ENCODE peak calls at places on chromosome 20, in ten cellular contexts. D, Y, M, J, H, I, T, G, N and C are unnamed samples.

GRCh38 chr20:12133553-12133952 is 215.9 kb downstream of the BTBD3 start:
- DNase-seq in D (no peak), Y (no peak), M (no peak), J (no peak), H (no peak), I (no peak), T (no peak), G (no peak), N (no peak), C (no peak)

GRCh38 chr20:57957397-57958049 is 247.7 kb upstream of the PMEPA1 start:
- DNase-seq in D (no peak), Y (peak), M (no peak), J (no peak), H (no peak), I (no peak), T (no peak), G (no peak), N (no peak), C (no peak)

GRCh38 chr20:58228103-58228483 is 360 bp downstream of the ANKRD60 start:
- DNase-seq in D (no peak), Y (no peak), M (no peak), J (no peak), H (no peak), I (peak), T (peak), G (no peak), N (no peak), C (no peak)

GRCh38 chr20:64223526-64224067 is 32.0 kb upstream of the PCMTD2 start:
- DNase-seq in D (no peak), Y (peak), M (peak), J (peak), H (peak), I (no peak), T (peak), G (no peak), N (no peak), C (no peak)

GRCh38 chr20:37971561-37972127 is 61.6 kb downstream of the TTI1 start:
- DNase-seq in D (no peak), Y (no peak), M (no peak), J (no peak), H (no peak), I (peak), T (no peak), G (no peak), N (no peak), C (no peak)

GRCh38 chr20:38650010-38650409 is 48.4 kb downstream of the ARHGAP40 start:
- DNase-seq in D (no peak), Y (no peak), M (no peak), J (no peak), H (no peak), I (no peak), T (no peak), G (no peak), N (no peak), C (no peak)

GRCh38 chr20:25223765-25224720 is 23.8 kb upstream of the PYGB start:
- DNase-seq in D (no peak), Y (peak), M (no peak), J (no peak), H (no peak), I (peak), T (no peak), G (no peak), N (no peak), C (no peak)

GRCh38 chr20:8722277-8722928 is 346.5 kb upstream of the PLCB4 start:
- DNase-seq in D (no peak), Y (peak), M (no peak), J (peak), H (peak), I (no peak), T (peak), G (peak), N (peak), C (no peak)

GRCh38 chr20:2453792-2454191 is 16.8 kb downstream of the SNRPB start:
- DNase-seq in D (no peak), Y (no peak), M (no peak), J (no peak), H (no peak), I (no peak), T (no peak), G (no peak), N (no peak), C (no peak)

GRCh38 chr20:3812975-3813599 is 7.3 kb upstream of the AP5S1 start:
- DNase-seq in D (no peak), Y (no peak), M (no peak), J (no peak), H (no peak), I (no peak), T (no peak), G (no peak), N (no peak), C (no peak)

GRCh38 chr20:51450221-51450712 is 92.3 kb downstream of the NFATC2 start:
- DNase-seq in D (no peak), Y (no peak), M (no peak), J (no peak), H (no peak), I (no peak), T (no peak), G (no peak), N (no peak), C (no peak)

GRCh38 chr20:2692036-2692885 is at the start of gene EBF4:
- DNase-seq in D (peak), Y (peak), M (no peak), J (peak), H (peak), I (peak), T (no peak), G (peak), N (no peak), C (no peak)

GRCh38 chr20:23160536-23161243 is 74.6 kb upstream of the CD93 start:
- DNase-seq in D (no peak), Y (no peak), M (no peak), J (peak), H (no peak), I (no peak), T (no peak), G (peak), N (no peak), C (peak)

GRCh38 chr20:54197621-54198604 is 10.0 kb upstream of the PFDN4 start:
- DNase-seq in D (no peak), Y (no peak), M (no peak), J (no peak), H (no peak), I (no peak), T (peak), G (no peak), N (no peak), C (no peak)

GRCh38 chr20:60851826-60852704 is 400.0 kb upstream of the CDH4 start:
- DNase-seq in D (no peak), Y (no peak), M (peak), J (peak), H (no peak), I (no peak), T (no peak), G (no peak), N (no peak), C (peak)

GRCh38 chr20:57619053-57619831 is 984 bp downstream of the ZBP1 start:
- DNase-seq in D (no peak), Y (no peak), M (no peak), J (no peak), H (no peak), I (peak), T (no peak), G (no peak), N (no peak), C (peak)

GRCh38 chr20:46406200-46406985 is at the start of gene ELMO2:
- DNase-seq in D (peak), Y (peak), M (peak), J (peak), H (peak), I (peak), T (peak), G (peak), N (peak), C (peak)
- TF ChIP-seq POLR2A in D (no peak), Y (peak), M (peak), J (peak), H (peak), I (no peak), T (no peak), G (peak), N (no peak), C (no peak)

GRCh38 chr20:10554285-10554684 is 119.2 kb downstream of the SLX4IP start:
- DNase-seq in D (no peak), Y (no peak), M (no peak), J (no peak), H (no peak), I (no peak), T (no peak), G (no peak), N (no peak), C (no peak)

GRCh38 chr20:10557685-10558084 is 116.1 kb downstream of the JAG1 start:
- DNase-seq in D (no peak), Y (no peak), M (peak), J (no peak), H (no peak), I (no peak), T (no peak), G (no peak), N (no peak), C (no peak)

GRCh38 chr20:10555393-10555792 is 118.4 kb downstream of the JAG1 start:
- DNase-seq in D (no peak), Y (no peak), M (no peak), J (no peak), H (no peak), I (no peak), T (no peak), G (no peak), N (no peak), C (no peak)

GRCh38 chr20:10556519-10557083 is 117.2 kb downstream of the JAG1 start:
- DNase-seq in D (no peak), Y (no peak), M (no peak), J (no peak), H (no peak), I (no peak), T (no peak), G (no peak), N (no peak), C (no peak)

DNA sequence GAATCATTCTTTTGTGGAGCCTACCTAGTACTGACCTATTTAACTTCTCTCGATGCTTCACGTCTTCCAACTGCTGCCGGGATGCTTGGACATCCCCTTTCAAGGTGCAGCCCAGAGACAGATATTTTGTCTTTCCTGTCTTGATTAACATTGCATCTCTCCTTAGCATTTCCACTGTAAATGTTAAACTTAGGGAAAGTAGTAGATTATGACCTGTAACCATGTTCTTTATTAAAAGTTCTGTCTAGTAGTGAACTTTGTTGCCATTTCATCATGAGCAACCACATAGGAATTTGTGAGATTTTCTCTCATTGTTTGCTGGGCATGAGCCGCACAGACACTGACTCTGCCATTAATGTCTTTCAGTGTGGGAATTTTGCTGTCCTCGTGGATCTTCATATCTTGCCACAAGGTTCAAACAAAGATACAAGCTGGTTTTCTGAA is 117.9 kb downstream of the JAG1 start:
- DNase-seq in D (no peak), Y (no peak), M (no peak), J (no peak), H (no peak), I (no peak), T (peak), G (no peak), N (no peak), C (no peak)
- H3K4me3 ChIP-seq in D (no peak), Y (no peak), M (no peak), J (no peak), H (no peak), I (no peak), T (no peak), G (no peak), N (no peak), C (no peak)

GRCh38 chr20:35618032-35618371 is 2.4 kb downstream of the SPAG4 start:
- DNase-seq in D (no peak), Y (no peak), M (no peak), J (no peak), H (no peak), I (no peak), T (no peak), G (no peak), N (no peak), C (no peak)

GRCh38 chr20:35617397-35618031 is 1.9 kb downstream of the SPAG4 start:
- DNase-seq in D (no peak), Y (peak), M (no peak), J (peak), H (peak), I (peak), T (peak), G (peak), N (no peak), C (peak)

GRCh38 chr20:35616465-35617396 is 1.1 kb downstream of the SPAG4 start:
- DNase-seq in D (peak), Y (peak), M (no peak), J (peak), H (peak), I (peak), T (peak), G (peak), N (peak), C (peak)

GRCh38 chr20:35618372-35619131 is 2.9 kb downstream of the SPAG4 start:
- DNase-seq in D (no peak), Y (no peak), M (no peak), J (no peak), H (peak), I (no peak), T (peak), G (no peak), N (no peak), C (peak)

DNA sequence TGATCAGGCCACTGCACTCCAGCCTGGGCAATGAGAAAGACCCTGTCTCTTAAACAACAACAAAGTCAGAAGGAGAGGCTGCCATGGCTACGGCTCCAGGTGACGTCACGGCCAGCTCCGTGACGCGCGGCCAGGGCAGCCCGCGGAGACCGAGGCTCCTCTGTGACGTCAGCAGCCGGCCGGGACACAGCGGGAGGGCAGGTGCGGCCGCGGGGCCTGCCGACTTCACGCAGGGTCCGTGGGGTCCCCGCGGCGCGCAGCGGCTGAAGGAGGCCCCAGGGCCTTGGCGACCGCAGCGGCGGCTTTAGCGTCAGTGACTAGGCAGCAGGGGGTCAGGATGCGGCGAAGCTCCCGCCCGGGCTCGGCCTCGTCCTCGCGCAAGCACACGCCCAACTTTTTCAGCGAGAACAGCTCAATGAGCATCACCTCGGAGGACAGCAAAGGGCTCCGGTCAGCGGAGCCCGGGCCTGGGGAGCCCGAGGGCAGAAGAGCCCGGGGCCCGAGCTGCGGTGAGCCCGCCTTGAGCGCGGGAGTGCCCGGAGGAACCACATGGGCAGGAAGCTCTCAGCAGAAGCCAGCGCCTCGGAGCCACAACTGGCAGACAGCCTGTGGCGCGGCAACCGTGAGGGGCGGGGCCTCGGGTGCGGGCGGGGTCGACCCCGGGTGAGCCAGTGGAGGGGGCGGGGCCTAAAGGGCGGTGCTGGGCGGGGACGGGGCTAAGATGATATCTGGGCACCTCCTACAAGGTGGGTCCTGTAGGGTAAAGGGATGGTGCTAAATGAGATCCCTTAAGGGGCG is at the start of gene SPAG4:
- DNase-seq in D (peak), Y (peak), M (peak), J (peak), H (peak), I (peak), T (peak), G (peak), N (no peak), C (peak)
- TF ChIP-seq POLR2A in D (peak), Y (peak), M (peak), J (peak), H (peak), I (peak), T (peak), G (peak), N (no peak), C (no peak)

GRCh38 chr20:63007722-63008488 is 1.1 kb upstream of the BHLHE23 start:
- DNase-seq in D (no peak), Y (no peak), M (no peak), J (no peak), H (no peak), I (no peak), T (no peak), G (no peak), N (no peak), C (no peak)
- H3K4me3 ChIP-seq in D (no peak), Y (no peak), M (no peak), J (no peak), H (no peak), I (no peak), T (no peak), G (no peak), N (no peak), C (no peak)

DNA sequence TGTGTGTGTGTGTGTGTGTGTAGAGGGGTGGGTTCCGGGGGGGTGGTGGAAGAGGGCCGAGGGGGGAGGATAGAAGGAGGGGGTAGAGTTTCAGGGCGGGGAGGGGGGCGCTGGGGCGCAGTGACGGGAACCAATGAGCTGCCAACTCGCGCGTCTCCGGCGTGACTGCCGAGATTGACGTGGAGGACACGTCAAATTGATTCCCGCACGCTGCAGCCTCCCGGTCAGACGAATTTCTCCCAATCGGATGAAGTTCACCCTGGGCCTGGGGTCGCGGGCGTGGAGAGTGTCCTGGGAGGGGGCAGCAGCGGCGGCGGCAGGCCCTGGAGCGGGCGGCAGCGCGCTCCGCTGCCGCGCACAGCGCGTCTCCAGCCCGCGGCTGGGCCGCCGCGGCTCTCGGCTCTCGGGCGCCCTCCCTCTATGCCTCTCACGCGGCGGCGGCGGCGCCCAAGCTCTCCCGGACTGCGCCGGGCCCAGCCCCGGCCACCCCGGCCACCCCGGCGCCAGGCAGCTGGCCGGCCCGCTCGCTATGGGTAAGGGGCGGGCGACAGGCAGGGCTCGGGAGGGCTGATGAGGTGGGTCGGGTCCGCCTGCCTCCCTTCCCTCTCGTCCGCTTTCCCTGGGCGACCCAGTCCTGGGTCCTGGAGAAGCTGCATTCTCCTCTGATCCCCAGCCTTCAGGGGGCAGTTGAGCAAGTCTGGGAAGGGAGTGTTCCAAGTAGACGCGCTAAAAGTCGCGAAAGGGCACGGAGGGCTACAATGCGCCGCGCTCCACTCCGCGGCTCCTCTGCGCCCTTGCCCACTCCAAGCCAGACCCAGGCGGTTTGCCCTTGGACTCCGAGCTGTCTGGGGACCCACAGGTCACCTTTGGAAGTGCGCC is at the start of gene PAX1:
- DNase-seq in D (no peak), Y (no peak), M (no peak), J (no peak), H (no peak), I (no peak), T (no peak), G (no peak), N (no peak), C (no peak)
- TF ChIP-seq POLR2A in D (no peak), Y (no peak), M (no peak), J (no peak), H (no peak), I (no peak), T (no peak), G (no peak), N (no peak), C (no peak)

GRCh38 chr20:43188234-43188653 is 1.5 kb downstream of the PTPRT start:
- DNase-seq in D (no peak), Y (no peak), M (no peak), J (no peak), H (no peak), I (no peak), T (no peak), G (no peak), N (no peak), C (no peak)
- H3K4me3 ChIP-seq in D (no peak), Y (no peak), M (peak), J (no peak), H (no peak), I (peak), T (no peak), G (no peak), N (no peak), C (no peak)

DNA sequence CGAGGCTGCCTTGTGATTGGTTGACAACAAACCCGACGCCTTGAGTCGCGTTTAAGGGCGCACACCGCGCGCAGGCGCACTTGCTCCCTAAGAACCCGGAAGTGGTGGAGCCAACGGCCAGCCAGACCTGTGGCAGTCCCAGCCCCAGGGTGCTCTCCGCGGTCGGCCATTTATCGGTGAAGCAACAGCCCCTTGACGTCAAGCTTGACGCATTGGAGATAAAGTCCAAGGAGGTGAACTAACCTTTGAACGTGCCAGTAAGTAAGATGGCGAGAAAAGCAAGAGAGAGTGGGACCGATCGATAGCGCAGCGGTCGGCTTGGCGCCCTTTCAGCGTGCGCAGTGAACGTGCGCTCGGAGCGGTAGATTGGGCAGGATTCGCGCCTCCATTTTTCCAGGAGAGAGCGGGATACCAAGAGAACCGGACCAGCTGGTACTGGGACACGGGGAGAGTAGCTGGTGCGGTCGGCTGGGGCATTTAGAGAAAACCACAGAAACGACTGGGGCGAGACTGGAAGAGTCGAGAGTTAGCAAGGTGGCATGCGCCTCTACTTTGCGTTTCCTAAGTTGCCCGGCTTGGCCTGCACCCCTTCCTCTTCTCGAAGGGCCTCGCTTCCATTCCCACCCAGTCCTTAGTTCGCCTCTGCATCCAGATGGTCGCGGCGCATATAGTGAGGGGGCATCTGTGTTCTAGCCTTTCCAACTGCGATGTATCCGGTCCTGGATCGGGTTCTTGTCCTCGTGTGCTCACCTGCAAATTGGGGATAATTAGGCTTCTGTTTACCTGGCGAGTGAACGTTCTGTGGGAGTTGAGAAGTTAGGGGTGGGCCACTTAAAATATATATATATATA is at the start of gene CSTF1:
- DNase-seq in D (peak), Y (peak), M (peak), J (peak), H (peak), I (peak), T (peak), G (peak), N (peak), C (peak)
- TF ChIP-seq POLR2A in D (no peak), Y (peak), M (peak), J (peak), H (peak), I (no peak), T (no peak), G (no peak), N (peak), C (no peak)

GRCh38 chr20:50110141-50111047 is 2.6 kb downstream of the UBE2V1 start:
- DNase-seq in D (no peak), Y (no peak), M (no peak), J (no peak), H (no peak), I (peak), T (no peak), G (no peak), N (no peak), C (peak)
- H3K4me3 ChIP-seq in D (no peak), Y (no peak), M (no peak), J (peak), H (no peak), I (no peak), T (no peak), G (no peak), N (peak), C (no peak)